ENCODE peak calls at places on chromosomes 16 and 17, in six cellular contexts. O is H9, T is neuronal stem cell, H is trophoblast cell, Y is H1, C is IMR-90. A is an unnamed sample. For H3K4me1, the result is how much of the 10 kb centered on the place peaks cover.

GRCh38 chr17:66310528-66311148 is 8.2 kb downstream of the PRKCA start:
- DNase-seq in T (no peak), H (no peak), O (peak), C (no peak), Y (peak), A (no peak)

GRCh38 chr16:54931041-54931756 is 534 bp downstream of the IRX5 start:
- DNase-seq in H (no peak), Y (peak), O (peak), C (no peak), T (peak), A (peak)

GRCh38 chr16:12679660-12680272 is 123.9 kb downstream of the CPPED1 start:
- DNase-seq in C (peak), H (peak), O (no peak), T (no peak), Y (no peak), A (peak)

GRCh38 chr17:45734598-45734997 is 49.5 kb upstream of the CRHR1 start:
- DNase-seq in Y (no peak), O (peak), T (no peak), C (no peak), H (no peak), A (no peak)

GRCh38 chr17:50507871-50508572 is at the start of gene MYCBPAP:
- DNase-seq in H (peak), O (peak), T (peak), Y (peak), C (peak), A (peak)

GRCh38 chr16:70611785-70612303 is 34.5 kb upstream of the IL34 start:
- DNase-seq in Y (no peak), T (no peak), O (no peak), H (no peak), C (no peak), A (no peak)

GRCh38 chr17:32010114-32010513 is 2.9 kb downstream of the LRRC37B start:
- DNase-seq in Y (no peak), C (no peak), T (no peak), H (no peak), O (no peak), A (no peak)

GRCh38 chr16:69772560-69773254 is 10.6 kb downstream of the WWP2 start:
- DNase-seq in C (no peak), T (no peak), H (no peak), O (no peak), Y (no peak), A (no peak)

GRCh38 chr17:73690581-73691135 is 46.4 kb upstream of the SDK2 start:
- DNase-seq in H (no peak), T (no peak), C (no peak), Y (peak), O (peak), A (no peak)

GRCh38 chr17:44293509-44294226 is 14.7 kb upstream of the RUNDC3A start:
- DNase-seq in H (no peak), C (no peak), O (no peak), T (no peak), Y (no peak), A (no peak)

GRCh38 chr17:19317359-19318095 is 45.0 kb downstream of the B9D1 start:
- DNase-seq in Y (peak), C (peak), T (peak), O (peak), H (peak), A (peak)

GRCh38 chr16:72101195-72101594 is 7.5 kb downstream of the DHX38 start:
- DNase-seq in T (no peak), H (no peak), C (no peak), O (no peak), Y (no peak), A (no peak)

GRCh38 chr16:4655801-4656200 is 31.2 kb downstream of the MGRN1 start:
- DNase-seq in T (no peak), H (no peak), C (no peak), O (no peak), Y (no peak), A (no peak)

GRCh38 chr17:83089322-83090156 is 10.1 kb downstream of the METRNL start:
- DNase-seq in H (peak), O (no peak), C (no peak), T (no peak), Y (no peak), A (no peak)
- H3K4me1 ChIP-seq in H (half or more), O (under half), C (under half), T (under half), Y (under half), A (half or more)

GRCh38 chr16:87317766-87318121 is 552 bp upstream of the C16orf95 start:
- DNase-seq in O (no peak), H (peak), Y (no peak), T (no peak), C (peak), A (peak)
- H3K4ac ChIP-seq in O (no peak), H (peak), Y (peak), T (no peak), C (peak), A (no peak)

GRCh38 chr16:66030036-66030435 is 336.5 kb upstream of the CDH5 start:
- DNase-seq in T (no peak), O (no peak), H (no peak), C (peak), Y (no peak), A (peak)

GRCh38 chr16:66026931-66027330 is 339.6 kb upstream of the CDH5 start:
- DNase-seq in O (no peak), Y (no peak), T (no peak), C (peak), H (no peak), A (no peak)

GRCh38 chr16:66025751-66026150 is 340.7 kb upstream of the CDH5 start:
- DNase-seq in O (no peak), H (no peak), C (no peak), T (no peak), Y (no peak), A (no peak)

GRCh38 chr16:66026211-66026610 is 340.3 kb upstream of the CDH5 start:
- DNase-seq in C (no peak), T (no peak), H (no peak), Y (peak), O (peak), A (no peak)

GRCh38 chr16:66028505-66029216 is 337.8 kb upstream of the CDH5 start:
- DNase-seq in H (peak), O (no peak), C (peak), T (no peak), Y (no peak), A (peak)
- H3K23ac ChIP-seq in H (no peak), O (no peak), C (peak), T (no peak), Y (no peak), A (no peak)

GRCh38 chr17:57559226-57559625 is 185.9 kb downstream of the CCDC182 start:
- DNase-seq in H (no peak), O (no peak), T (no peak), C (no peak), Y (no peak), A (no peak)

GRCh38 chr17:57555636-57556175 is 189.4 kb downstream of the CCDC182 start:
- DNase-seq in Y (no peak), C (no peak), T (no peak), H (peak), O (no peak), A (no peak)

GRCh38 chr17:57559634-57560387 is 185.3 kb downstream of the CCDC182 start:
- DNase-seq in C (no peak), Y (no peak), H (no peak), O (no peak), T (no peak), A (no peak)

GRCh38 chr17:57557363-57557762 is 187.7 kb downstream of the CCDC182 start:
- DNase-seq in O (no peak), H (no peak), C (no peak), Y (no peak), T (no peak), A (peak)

DNA sequence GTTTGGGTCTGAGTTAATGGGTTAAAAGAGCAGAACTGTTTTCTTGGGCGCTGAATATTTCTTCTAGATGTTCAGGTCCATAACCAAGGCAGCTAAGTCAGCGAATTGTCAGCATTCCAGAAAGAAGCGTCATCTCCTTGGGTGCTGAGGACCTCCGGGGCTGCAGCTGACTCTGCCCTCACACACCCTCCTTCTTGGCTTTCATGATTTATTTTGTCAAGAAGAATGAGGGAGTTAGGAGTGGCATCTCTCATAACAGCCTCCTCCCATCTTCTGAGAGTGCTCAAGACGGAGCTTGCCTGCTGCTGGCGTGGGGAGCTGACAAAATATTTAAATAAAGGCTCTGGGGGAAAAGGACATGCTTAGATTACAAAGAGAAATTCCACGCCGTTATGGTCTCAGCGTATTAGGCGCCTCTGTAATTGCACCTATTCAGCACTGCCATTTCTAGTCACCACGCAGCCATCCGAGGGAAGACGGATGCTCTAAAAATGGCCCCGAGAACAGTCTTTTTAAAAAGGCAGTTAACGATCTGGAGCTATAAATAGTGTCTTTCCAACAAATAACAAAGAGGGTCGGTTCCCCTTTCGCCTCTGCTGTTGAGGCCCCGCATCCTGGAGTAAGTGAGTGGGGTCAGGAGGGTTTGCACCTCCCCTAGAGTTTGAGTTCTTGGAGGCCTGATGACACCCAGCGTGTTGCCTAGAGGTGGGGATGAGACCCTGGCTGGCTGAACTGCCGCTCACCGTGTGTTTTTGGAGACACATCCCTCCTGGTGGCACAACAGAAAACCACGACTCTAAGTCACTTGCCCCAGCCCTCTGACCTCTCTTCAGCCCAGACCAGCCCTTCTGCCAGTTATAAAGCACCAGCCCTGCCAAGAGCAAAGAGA is 187.1 kb downstream of the CCDC182 start:
- DNase-seq in Y (no peak), C (peak), O (no peak), H (no peak), T (no peak), A (peak)
- H3K4me1 ChIP-seq in Y (under half), C (under half), O (under half), H (under half), T (under half), A (under half)

GRCh38 chr16:86213427-86214205 is 296.7 kb upstream of the FOXF1 start:
- DNase-seq in H (no peak), O (no peak), Y (no peak), T (no peak), C (no peak), A (no peak)

GRCh38 chr16:86215979-86216585 is 294.2 kb upstream of the FOXF1 start:
- DNase-seq in Y (no peak), T (no peak), H (no peak), O (no peak), C (no peak), A (no peak)

GRCh38 chr16:86216591-86216990 is 293.7 kb upstream of the FOXF1 start:
- DNase-seq in O (no peak), Y (no peak), C (no peak), H (no peak), T (no peak), A (no peak)

GRCh38 chr16:86214326-86215232 is 295.7 kb upstream of the FOXF1 start:
- DNase-seq in O (no peak), H (no peak), T (no peak), Y (no peak), C (peak), A (no peak)

GRCh38 chr16:86215233-86215978 is 294.9 kb upstream of the FOXF1 start:
- DNase-seq in C (peak), O (no peak), T (no peak), Y (no peak), H (no peak), A (peak)
- H3K4ac ChIP-seq in C (peak), O (no peak), T (no peak), Y (peak), H (no peak), A (peak)

GRCh38 chr17:76529643-76530488 is 7.6 kb downstream of the CYGB start:
- DNase-seq in C (peak), O (no peak), Y (peak), T (no peak), H (no peak), A (peak)
- H3K23ac ChIP-seq in C (peak), O (no peak), Y (no peak), T (peak), H (no peak), A (no peak)

GRCh38 chr17:17819561-17819995 is 17.2 kb downstream of the SREBF1 start:
- DNase-seq in O (peak), C (peak), T (no peak), H (peak), Y (no peak), A (peak)
- H3K4me1 ChIP-seq in O (under half), C (under half), T (under half), H (under half), Y (under half), A (half or more)

GRCh38 chr16:30561212-30561816 is 3.1 kb upstream of the ZNF764 start:
- DNase-seq in O (peak), C (no peak), Y (peak), H (no peak), T (no peak), A (no peak)

GRCh38 chr16:30557397-30557949 is 701 bp downstream of the ZNF764 start:
- DNase-seq in T (peak), Y (no peak), O (no peak), H (no peak), C (no peak), A (peak)

GRCh38 chr16:30559690-30560089 is 1.5 kb upstream of the ZNF764 start:
- DNase-seq in C (no peak), T (no peak), O (no peak), H (no peak), Y (no peak), A (no peak)

GRCh38 chr16:30557950-30558788 is at the start of gene ZNF764:
- DNase-seq in C (peak), Y (peak), O (peak), T (peak), H (peak), A (peak)

DNA sequence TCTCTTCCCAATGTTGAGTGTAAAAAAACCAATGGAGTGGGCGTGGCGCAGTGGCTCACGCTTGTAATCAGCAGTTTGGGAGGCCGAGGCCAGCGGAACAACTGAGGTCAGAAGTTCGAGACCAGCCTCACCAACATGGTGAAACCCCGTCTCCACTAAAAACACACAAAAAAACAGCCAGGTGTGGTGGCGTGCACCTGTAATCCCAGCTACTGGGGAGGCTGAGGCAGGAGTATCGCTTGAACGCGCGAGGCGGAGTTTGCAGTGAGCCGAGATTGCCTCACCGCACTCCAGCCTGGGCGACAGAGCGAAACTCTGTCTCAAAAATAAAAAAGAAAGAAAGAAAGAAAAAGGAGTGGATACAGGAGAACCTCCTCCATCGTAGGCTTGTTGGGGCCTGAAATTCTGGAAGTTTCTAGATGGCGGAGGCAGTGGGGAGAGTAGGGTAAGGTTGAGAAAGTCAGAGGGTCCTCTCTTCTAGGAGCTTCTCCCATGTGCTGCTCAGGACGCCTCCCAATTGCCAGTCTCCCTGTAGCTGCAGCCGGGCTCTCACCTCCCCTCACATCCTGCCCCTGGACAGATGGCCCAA is 709 bp upstream of the ZNF764 start:
- DNase-seq in C (no peak), T (no peak), O (no peak), Y (no peak), H (no peak), A (no peak)
- H3K4ac ChIP-seq in C (peak), T (peak), O (no peak), Y (peak), H (peak), A (peak)

GRCh38 chr16:58024673-58025350 is 742 bp upstream of the MMP15 start:
- DNase-seq in O (peak), Y (peak), C (no peak), T (no peak), H (peak), A (peak)
- H3K23ac ChIP-seq in O (no peak), Y (no peak), C (no peak), T (no peak), H (no peak), A (peak)

GRCh38 chr16:10936585-10936984 is 5.7 kb downstream of the DEXI start:
- DNase-seq in C (no peak), H (no peak), O (no peak), T (no peak), Y (no peak), A (no peak)

GRCh38 chr16:10935491-10935890 is 6.8 kb downstream of the DEXI start:
- DNase-seq in H (no peak), O (no peak), Y (no peak), C (no peak), T (no peak), A (no peak)

GRCh38 chr16:10938844-10939648 is 3.2 kb downstream of the DEXI start:
- DNase-seq in T (no peak), C (no peak), H (no peak), Y (no peak), O (no peak), A (no peak)

GRCh38 chr16:10938321-10938720 is 3.9 kb downstream of the DEXI start:
- DNase-seq in C (no peak), T (no peak), H (no peak), Y (no peak), O (no peak), A (no peak)

DNA sequence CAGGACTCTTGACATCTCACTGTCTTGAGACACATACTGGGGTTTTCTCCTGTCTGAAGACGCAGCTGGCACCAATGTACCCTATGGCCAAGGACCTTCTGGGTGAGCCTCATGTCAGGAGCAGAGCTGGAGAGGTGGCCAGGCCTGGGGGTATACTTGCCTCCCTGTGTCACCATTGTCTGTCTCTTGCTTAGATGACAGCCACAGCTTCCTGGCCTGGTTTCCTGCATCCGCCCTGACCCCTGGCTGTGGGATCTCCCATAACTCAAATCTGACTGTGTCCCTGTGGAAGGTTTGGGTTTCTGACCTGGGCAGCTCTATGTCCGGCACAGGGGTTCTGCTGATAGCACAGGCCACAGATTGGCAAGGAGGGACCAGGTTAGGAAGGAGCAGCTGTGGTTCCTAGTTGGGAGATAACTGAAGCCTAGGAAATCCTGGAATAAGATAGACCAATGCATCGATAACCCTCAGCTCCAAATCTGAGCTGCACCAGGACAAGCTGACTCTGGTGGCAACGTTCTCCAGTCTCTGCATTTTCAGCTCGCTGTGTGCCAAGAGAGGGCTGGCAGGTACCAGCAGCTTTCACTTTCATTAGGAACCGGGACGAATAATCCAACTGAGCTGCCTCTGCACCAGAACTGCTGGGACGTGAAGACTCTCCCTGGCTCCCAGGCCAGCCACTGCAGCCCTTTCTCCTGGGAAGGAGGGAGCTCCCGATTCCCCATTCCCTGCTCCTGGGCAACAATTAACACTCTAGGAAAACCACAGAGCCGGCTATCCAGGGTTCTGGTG is 5.0 kb downstream of the DEXI start:
- DNase-seq in H (no peak), C (no peak), Y (no peak), T (no peak), O (no peak), A (no peak)
- H3K4me1 ChIP-seq in H (under half), C (under half), Y (under half), T (under half), O (under half), A (under half)

A was measured in mesenchymal stem cell.